ENCODE peak calls at places on chromosomes 3 and 15, in ten cellular contexts. X is HL-60; Q is ovary; T is aorta; U is CD8-positive, alpha-beta memory T cell; W is H9; F is dorsolateral prefrontal cortex; O is upper lobe of left lung; R is RWPE1; S is cardiac muscle cell. N is an unnamed sample.

GRCh38 chr3:142998439-142998838 is 2.9 kb upstream of the U2SURP start:
- DNase-seq in X (no peak), Q (no peak), T (no peak), U (no peak), W (no peak), F (no peak), O (no peak), R (no peak), S (peak; percentile 22), N (no peak)

GRCh38 chr3:194739498-194740284 is 54.0 kb downstream of the FAM43A start:
- DNase-seq in X (no peak), Q (no peak), T (no peak), U (no peak), W (no peak), F (no peak), O (no peak), R (no peak), S (no peak), N (peak; percentile 10)

GRCh38 chr3:4830586-4830914 is 148.7 kb upstream of the BHLHE40 start:
- DNase-seq in X (no peak), Q (no peak), T (no peak), U (no peak), W (no peak), F (no peak), O (no peak), R (no peak), S (no peak), N (no peak)

GRCh38 chr15:42419369-42419768 is 60.1 kb downstream of the CAPN3 start:
- DNase-seq in X (no peak), Q (no peak), T (no peak), U (no peak), W (no peak), F (no peak), O (no peak), R (no peak), S (no peak), N (no peak)

GRCh38 chr3:172749201-172749965 is 1.1 kb upstream of the ECT2 start:
- DNase-seq in X (no peak), Q (peak; percentile 51), T (no peak), U (no peak), W (no peak), F (no peak), O (peak; percentile 27), R (peak; percentile 75), S (peak; percentile 87), N (peak; percentile 90)

GRCh38 chr15:99059010-99059981 is 45.6 kb upstream of the SYNM start:
- DNase-seq in X (peak; percentile 38), Q (peak; percentile 89), T (peak; percentile 95), U (no peak), W (peak; percentile 85), F (peak; percentile 44), O (peak; percentile 67), R (peak; percentile 85), S (peak; percentile 91), N (peak; percentile 6)

GRCh38 chr3:128878556-128879124 is 780 bp upstream of the ACAD9 start:
- DNase-seq in X (peak; percentile 56), Q (peak; percentile 45), T (no peak), U (peak; percentile 52), W (no peak), F (no peak), O (peak; percentile 38), R (peak; percentile 57), S (peak; percentile 68), N (no peak)

GRCh38 chr3:94336076-94336741 is 273.3 kb downstream of the NSUN3 start:
- DNase-seq in X (no peak), Q (no peak), T (no peak), U (no peak), W (peak; percentile 31), F (no peak), O (no peak), R (peak; percentile 19), S (peak; percentile 57), N (peak; percentile 3)

GRCh38 chr3:49017646-49017977 is 768 bp downstream of the DALRD3 start:
- DNase-seq in X (peak; percentile 46), Q (no peak), T (no peak), U (no peak), W (no peak), F (no peak), O (no peak), R (no peak), S (no peak), N (no peak)

GRCh38 chr3:150308481-150308918 is 99.6 kb upstream of the TSC22D2 start:
- DNase-seq in X (no peak), Q (no peak), T (no peak), U (no peak), W (no peak), F (no peak), O (no peak), R (no peak), S (peak; percentile 49), N (peak; percentile 50)

DNA sequence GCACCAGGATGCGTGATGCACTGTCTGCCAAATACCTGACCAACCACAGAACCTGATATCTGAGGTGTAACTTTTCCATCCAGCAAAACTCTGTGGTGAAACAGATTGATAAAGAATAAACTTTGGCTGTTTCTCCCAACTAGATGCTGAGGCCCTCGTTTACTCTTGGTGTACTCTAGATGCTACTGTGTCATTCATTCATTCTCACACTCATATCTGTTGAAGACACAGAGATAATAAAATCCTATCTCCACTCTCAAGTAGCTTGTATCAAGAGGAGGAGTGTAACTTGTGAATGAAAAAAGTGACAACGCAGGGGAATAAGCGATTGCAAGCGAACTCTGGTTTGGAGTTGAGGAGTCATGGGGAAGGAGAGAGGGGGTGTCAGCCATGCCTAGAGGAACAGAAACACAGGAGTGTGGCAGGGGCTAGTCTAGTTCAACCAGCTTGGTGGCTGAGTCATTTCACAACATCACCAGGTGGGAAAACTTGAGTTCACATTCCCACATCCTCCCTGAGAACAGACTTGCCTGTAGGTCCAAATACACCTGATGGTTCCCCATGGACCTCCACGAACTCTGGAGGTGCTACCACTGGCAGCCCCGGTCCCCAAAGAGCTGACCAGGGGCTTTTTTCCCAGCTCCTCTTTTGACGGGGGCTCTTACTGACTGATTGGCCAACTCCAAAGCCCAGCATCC is 73.3 kb upstream of the SNRK start:
- DNase-seq in X (no peak), Q (no peak), T (peak; percentile 37), U (no peak), W (no peak), F (no peak), O (no peak), R (no peak), S (no peak), N (no peak)
- H3K27ac ChIP-seq in X (no peak overlapping the region), Q (no peak overlapping the region), T (no peak overlapping the region), U (no peak overlapping the region), W (no peak overlapping the region), F (no peak overlapping the region), O (no peak overlapping the region), R (peak overlapping the region; percentile 71), S (no peak overlapping the region), N (no peak overlapping the region)

GRCh38 chr15:63752979-63753378 is 80.8 kb downstream of the HERC1 start:
- DNase-seq in X (no peak), Q (no peak), T (no peak), U (no peak), W (no peak), F (no peak), O (no peak), R (no peak), S (no peak), N (no peak)

GRCh38 chr15:63749330-63749942 is 84.3 kb downstream of the HERC1 start:
- DNase-seq in X (no peak), Q (no peak), T (no peak), U (no peak), W (no peak), F (no peak), O (no peak), R (no peak), S (no peak), N (no peak)

GRCh38 chr15:63755162-63755561 is 78.6 kb downstream of the HERC1 start:
- DNase-seq in X (no peak), Q (no peak), T (no peak), U (no peak), W (no peak), F (no peak), O (no peak), R (no peak), S (no peak), N (no peak)

DNA sequence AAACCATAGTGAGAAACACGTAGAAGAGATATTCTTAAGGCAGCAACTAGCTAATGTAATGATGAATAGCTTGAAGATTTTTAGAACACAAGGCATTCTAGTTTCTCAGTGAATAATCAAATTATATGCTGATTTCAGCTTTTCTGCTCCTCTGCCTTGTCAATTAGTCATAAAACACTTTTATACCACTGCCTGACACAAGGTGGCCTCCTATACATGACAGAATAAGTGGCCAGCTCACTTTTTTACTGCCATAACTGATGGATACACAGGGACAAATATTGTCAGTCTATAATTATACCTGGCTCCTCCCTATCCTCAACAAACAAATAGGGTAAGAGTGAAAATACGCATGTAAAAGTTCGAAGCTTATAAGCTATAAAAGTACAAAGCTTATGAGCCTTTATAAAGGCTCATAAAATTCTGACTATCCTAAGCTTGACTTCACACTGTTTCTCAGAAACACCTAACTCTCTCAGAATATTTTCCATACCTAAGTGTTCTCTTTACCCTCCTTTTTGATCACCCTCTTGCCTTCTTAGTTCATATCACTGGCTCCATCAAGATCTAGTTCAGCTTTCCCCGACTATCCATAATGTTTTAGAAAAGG is 81.6 kb downstream of the HERC1 start:
- DNase-seq in X (peak; percentile 61), Q (peak; percentile 22), T (no peak), U (peak; percentile 58), W (no peak), F (no peak), O (no peak), R (peak; percentile 61), S (peak; percentile 70), N (peak; percentile 60)
- H3K27ac ChIP-seq in X (no peak overlapping the region), Q (no peak overlapping the region), T (no peak overlapping the region), U (no peak overlapping the region), W (no peak overlapping the region), F (no peak overlapping the region), O (no peak overlapping the region), R (no peak overlapping the region), S (peak overlapping the region; percentile 47), N (no peak overlapping the region)

DNA sequence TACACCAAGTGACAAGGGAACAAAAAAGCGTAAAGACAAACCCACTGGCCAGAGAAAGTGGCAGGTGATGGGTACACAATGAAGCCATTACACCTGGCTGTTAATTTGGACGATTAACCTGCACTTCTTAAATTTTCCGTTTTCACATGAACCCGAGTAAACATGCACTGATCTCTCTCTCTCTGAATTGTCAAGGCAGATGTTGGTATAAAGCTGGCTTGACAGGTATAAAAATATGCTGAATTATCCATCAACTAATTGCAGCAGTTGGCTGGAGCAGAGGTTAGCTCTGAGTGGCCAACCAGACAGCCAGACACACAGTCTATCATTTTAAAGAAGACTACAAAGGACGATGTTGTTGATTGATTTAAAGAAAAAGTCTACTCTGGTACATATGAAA is 561.7 kb upstream of the ALCAM start:
- DNase-seq in X (no peak), Q (no peak), T (no peak), U (no peak), W (no peak), F (no peak), O (no peak), R (no peak), S (no peak), N (no peak)
- H3K27ac ChIP-seq in X (no peak overlapping the region), Q (no peak overlapping the region), T (no peak overlapping the region), U (no peak overlapping the region), W (no peak overlapping the region), F (no peak overlapping the region), O (no peak overlapping the region), R (no peak overlapping the region), S (no peak overlapping the region), N (no peak overlapping the region)

DNA sequence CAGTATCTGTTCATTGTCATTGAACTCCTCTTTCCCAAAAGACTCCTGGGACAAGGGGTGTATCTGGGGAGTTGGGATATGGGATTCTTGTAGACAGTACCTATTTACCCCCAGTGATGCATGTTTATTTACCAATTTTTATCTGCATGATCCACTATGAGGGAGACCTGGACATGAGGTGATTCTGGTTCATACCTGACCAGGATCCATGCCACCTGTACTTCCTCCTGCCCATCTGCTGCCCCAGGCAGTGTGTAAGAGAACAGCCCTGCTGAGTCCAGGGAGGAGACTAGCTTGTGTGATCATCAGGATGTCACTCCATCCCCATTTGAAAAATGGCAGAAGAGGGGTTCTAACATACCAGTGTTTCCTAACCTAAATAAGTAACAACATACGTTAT is 3.1 kb upstream of the TPRG1 start:
- DNase-seq in X (no peak), Q (no peak), T (no peak), U (no peak), W (no peak), F (no peak), O (no peak), R (no peak), S (no peak), N (no peak)
- H3K27ac ChIP-seq in X (no peak overlapping the region), Q (no peak overlapping the region), T (no peak overlapping the region), U (no peak overlapping the region), W (no peak overlapping the region), F (no peak overlapping the region), O (no peak overlapping the region), R (no peak overlapping the region), S (no peak overlapping the region), N (no peak overlapping the region)

N was measured in HCT116.